ENCODE peak calls at places on chromosome 7, in five cellular contexts. One of them, this sample, is unnamed.

GRCh38 chr7:25553005-25553404 is 324.7 kb upstream of the NPVF start:
- DNase-seq in breast epithelium: no peak
- DNase-seq in Panc1: no peak
- DNase-seq in transverse colon: no peak
- DNase-seq in GM12878: no peak
- DNase-seq in this sample: no peak

GRCh38 chr7:116777613-116778380 is 84.6 kb upstream of the CAPZA2 start:
- DNase-seq in Panc1: no peak
- DNase-seq in breast epithelium: no peak
- DNase-seq in transverse colon: no peak
- DNase-seq in GM12878: no peak
- DNase-seq in this sample: no peak

GRCh38 chr7:129258649-129259389 is 34.0 kb downstream of the AHCYL2 start:
- DNase-seq in breast epithelium: no peak
- DNase-seq in Panc1: no peak
- DNase-seq in GM12878: no peak
- DNase-seq in transverse colon: no peak
- DNase-seq in this sample: no peak

GRCh38 chr7:107069457-107069856 is 25.0 kb downstream of the PRKAR2B start:
- DNase-seq in Panc1: no peak
- DNase-seq in GM12878: no peak
- DNase-seq in transverse colon: no peak
- DNase-seq in breast epithelium: no peak
- DNase-seq in this sample: no peak

GRCh38 chr7:44665531-44666213 is 59.2 kb downstream of the OGDH start:
- DNase-seq in transverse colon: no peak
- DNase-seq in Panc1: no peak
- DNase-seq in breast epithelium: no peak
- DNase-seq in GM12878: no peak
- DNase-seq in this sample: no peak

GRCh38 chr7:101216860-101217387 is 457 bp downstream of the PLOD3 start:
- DNase-seq in Panc1: no peak
- DNase-seq in transverse colon: no peak
- DNase-seq in breast epithelium: no peak
- DNase-seq in GM12878: no peak
- DNase-seq in this sample: no peak

GRCh38 chr7:130505753-130506152 is 13.9 kb downstream of the MEST start:
- DNase-seq in transverse colon: no peak
- DNase-seq in Panc1: no peak
- DNase-seq in GM12878: no peak
- DNase-seq in breast epithelium: no peak
- DNase-seq in this sample: no peak

GRCh38 chr7:67413670-67414069 is 417.0 kb downstream of the TYW1 start:
- DNase-seq in transverse colon: no peak
- DNase-seq in Panc1: no peak
- DNase-seq in breast epithelium: no peak
- DNase-seq in GM12878: no peak
- DNase-seq in this sample: no peak

GRCh38 chr7:44134943-44135628 is 6.0 kb downstream of the MYL7 start:
- DNase-seq in GM12878: no peak
- DNase-seq in Panc1: no peak
- DNase-seq in transverse colon: no peak
- DNase-seq in breast epithelium: no peak
- DNase-seq in this sample: no peak

DNA sequence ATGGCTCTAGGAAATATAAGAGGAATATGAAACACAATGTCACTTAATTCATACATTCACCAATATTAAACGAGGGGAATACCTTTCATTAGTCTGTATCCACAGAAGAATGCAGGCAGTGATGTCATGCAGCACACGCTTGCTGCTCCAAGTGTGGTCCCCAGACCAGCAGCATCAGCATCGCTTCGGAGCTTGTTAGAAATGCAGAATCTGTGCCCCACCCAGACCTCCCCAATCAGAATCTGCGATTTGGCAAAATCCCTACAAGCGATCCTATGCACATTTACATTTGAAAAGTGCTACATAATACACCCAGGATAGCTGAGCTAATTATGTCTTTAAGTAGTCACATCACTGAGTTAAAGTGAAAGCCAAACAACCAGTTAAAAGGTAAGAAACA is 75.0 kb downstream of the INHBA start:
- DNase-seq in Panc1: no peak
- DNase-seq in transverse colon: no peak
- DNase-seq in breast epithelium: no peak
- DNase-seq in GM12878: no peak
- DNase-seq in this sample: no peak
- H3K4me3 ChIP-seq in Panc1: no peak
- H3K4me3 ChIP-seq in transverse colon: no peak
- H3K4me3 ChIP-seq in breast epithelium: no peak
- H3K4me3 ChIP-seq in GM12878: no peak
- H3K4me3 ChIP-seq in this sample: no peak

DNA sequence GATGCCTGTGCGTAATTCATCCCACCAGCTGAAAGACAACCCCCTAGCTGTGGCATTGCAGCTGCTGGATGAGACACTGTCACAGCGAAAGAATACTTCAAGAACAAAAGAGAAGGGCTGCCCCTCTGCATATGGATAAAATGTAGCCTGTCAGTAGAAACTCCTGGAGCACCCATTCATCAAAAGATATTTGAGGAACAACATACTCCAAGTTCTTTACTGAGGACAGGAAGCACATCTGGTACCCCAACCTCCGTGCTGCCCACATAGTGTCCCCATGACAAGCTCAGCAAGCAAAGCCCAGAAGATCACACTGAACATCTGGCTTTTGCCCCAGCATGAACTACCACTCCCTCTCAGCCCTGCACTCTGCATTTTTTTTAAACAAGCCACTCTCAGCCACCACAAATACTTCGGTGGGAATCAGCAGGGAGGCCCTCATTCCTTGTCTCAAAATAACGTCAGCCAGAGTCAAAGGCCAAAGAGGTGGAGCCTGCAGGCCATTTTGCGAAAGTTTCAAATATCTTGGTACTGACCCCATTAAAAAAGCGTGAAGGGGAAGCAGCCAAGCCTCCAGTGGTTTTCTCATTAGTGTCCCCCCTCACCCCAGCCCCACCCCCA is 1.7 kb downstream of the CREB3L2 start:
- DNase-seq in GM12878: no peak
- DNase-seq in breast epithelium: peak
- DNase-seq in Panc1: no peak
- DNase-seq in transverse colon: peak
- DNase-seq in this sample: peak
- TF ChIP-seq POLR2AphosphoS5 in GM12878: peak
- TF ChIP-seq POLR2AphosphoS5 in breast epithelium: peak
- TF ChIP-seq POLR2AphosphoS5 in Panc1: no peak
- TF ChIP-seq POLR2AphosphoS5 in transverse colon: peak
- TF ChIP-seq POLR2AphosphoS5 in this sample: peak

GRCh38 chr7:138075350-138075749 is 909 bp upstream of the AKR1D1 start:
- DNase-seq in breast epithelium: no peak
- DNase-seq in GM12878: no peak
- DNase-seq in transverse colon: no peak
- DNase-seq in Panc1: no peak
- DNase-seq in this sample: no peak

GRCh38 chr7:138077809-138078208 is 1.6 kb downstream of the AKR1D1 start:
- DNase-seq in transverse colon: no peak
- DNase-seq in breast epithelium: no peak
- DNase-seq in Panc1: no peak
- DNase-seq in GM12878: no peak
- DNase-seq in this sample: no peak

GRCh38 chr7:138074540-138074939 is 1.7 kb upstream of the AKR1D1 start:
- DNase-seq in breast epithelium: no peak
- DNase-seq in GM12878: no peak
- DNase-seq in Panc1: no peak
- DNase-seq in transverse colon: no peak
- DNase-seq in this sample: no peak

GRCh38 chr7:138074121-138074520 is 2.1 kb upstream of the AKR1D1 start:
- DNase-seq in Panc1: no peak
- DNase-seq in transverse colon: no peak
- DNase-seq in GM12878: no peak
- DNase-seq in breast epithelium: no peak
- DNase-seq in this sample: no peak

DNA sequence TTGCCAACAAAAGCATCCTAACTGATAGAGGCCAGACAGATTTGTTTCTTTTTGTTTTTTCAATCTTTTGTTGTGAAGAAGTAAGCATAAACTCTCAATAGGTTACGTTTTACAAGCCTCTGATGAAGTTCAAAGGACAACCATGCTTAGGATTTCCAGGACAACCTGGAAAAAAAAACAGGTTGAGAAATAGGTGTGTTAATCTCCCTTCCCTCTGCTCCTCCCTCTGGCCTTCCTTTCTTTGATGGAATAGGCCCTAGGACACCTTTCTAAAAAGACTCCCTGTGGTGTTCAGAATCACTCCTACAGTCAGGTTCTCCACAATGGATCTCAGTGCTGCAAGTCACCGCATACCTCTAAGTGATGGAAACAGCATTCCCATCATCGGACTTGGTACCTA is at the start of gene AKR1D1:
- DNase-seq in transverse colon: no peak
- DNase-seq in GM12878: no peak
- DNase-seq in breast epithelium: no peak
- DNase-seq in Panc1: no peak
- DNase-seq in this sample: no peak
- H3K4me3 ChIP-seq in transverse colon: no peak
- H3K4me3 ChIP-seq in GM12878: no peak
- H3K4me3 ChIP-seq in breast epithelium: no peak
- H3K4me3 ChIP-seq in Panc1: no peak
- H3K4me3 ChIP-seq in this sample: no peak

GRCh38 chr7:153432056-153432455 is 620.1 kb upstream of the DPP6 start:
- DNase-seq in transverse colon: no peak
- DNase-seq in Panc1: no peak
- DNase-seq in GM12878: no peak
- DNase-seq in breast epithelium: no peak
- DNase-seq in this sample: no peak

GRCh38 chr7:153430931-153431330 is 621.3 kb upstream of the DPP6 start:
- DNase-seq in transverse colon: no peak
- DNase-seq in GM12878: no peak
- DNase-seq in breast epithelium: no peak
- DNase-seq in Panc1: no peak
- DNase-seq in this sample: no peak

DNA sequence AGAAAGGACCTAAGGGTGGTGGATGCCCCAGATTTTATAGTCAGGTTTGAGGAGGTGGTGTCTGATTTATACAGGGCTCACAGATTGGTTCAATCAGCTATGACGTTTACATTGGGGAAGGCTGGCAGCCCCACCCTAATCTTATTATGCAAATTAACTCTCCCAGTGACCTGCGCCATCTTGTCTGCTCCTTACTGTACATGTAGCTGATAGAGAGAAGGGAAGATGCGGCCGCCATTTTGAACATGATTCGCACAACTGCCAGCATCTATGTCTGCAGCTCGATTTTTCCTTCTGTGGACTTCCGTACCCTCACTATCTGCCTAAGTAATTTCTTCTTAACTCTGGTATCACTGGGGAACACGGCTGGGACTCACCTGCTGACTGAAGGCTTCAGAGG is 619.0 kb upstream of the DPP6 start:
- DNase-seq in transverse colon: no peak
- DNase-seq in Panc1: no peak
- DNase-seq in breast epithelium: no peak
- DNase-seq in GM12878: no peak
- DNase-seq in this sample: no peak
- TF ChIP-seq POLR2AphosphoS5 in transverse colon: no peak
- TF ChIP-seq POLR2AphosphoS5 in Panc1: no peak
- TF ChIP-seq POLR2AphosphoS5 in breast epithelium: no peak
- TF ChIP-seq POLR2AphosphoS5 in GM12878: no peak
- TF ChIP-seq POLR2AphosphoS5 in this sample: no peak

DNA sequence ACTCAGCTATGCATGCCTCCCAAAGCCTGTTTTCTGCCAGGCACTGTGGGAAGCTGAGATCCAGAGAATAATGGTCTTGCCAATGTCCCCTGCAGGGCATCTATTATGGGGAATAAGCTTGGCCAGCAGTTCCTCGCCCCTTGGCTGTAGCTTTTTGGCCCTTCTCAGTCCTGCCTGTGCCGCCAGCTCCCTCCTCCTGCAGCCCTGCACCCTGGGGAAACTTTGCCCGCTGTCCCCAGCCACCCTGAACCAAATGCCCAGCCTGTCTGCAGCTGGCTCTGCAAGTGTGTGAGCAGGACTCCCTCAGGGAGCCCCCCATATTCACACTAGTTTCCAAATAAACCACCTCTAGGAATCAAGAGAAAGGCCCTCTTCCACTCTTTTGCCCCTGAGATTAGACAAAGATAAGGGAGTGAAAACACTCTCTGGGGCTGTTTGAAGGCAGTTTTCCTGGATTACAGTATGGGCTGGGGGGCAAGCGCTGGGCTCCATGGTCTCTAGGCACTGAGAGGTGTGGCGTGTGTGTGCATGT is 867 bp downstream of the AQP1 start:
- DNase-seq in transverse colon: no peak
- DNase-seq in Panc1: no peak
- DNase-seq in breast epithelium: no peak
- DNase-seq in GM12878: no peak
- DNase-seq in this sample: no peak
- H3K4me3 ChIP-seq in transverse colon: peak
- H3K4me3 ChIP-seq in Panc1: no peak
- H3K4me3 ChIP-seq in breast epithelium: peak
- H3K4me3 ChIP-seq in GM12878: no peak
- H3K4me3 ChIP-seq in this sample: peak

This sample was measured in sigmoid colon.